ENCODE peak calls at places on chromosomes 7 and 10, in four cellular contexts. One of them, this sample, is unnamed.

GRCh38 chr10:44829426-44829825 is 81.7 kb upstream of the TMEM72 start:
- DNase-seq in NCI-H1436: no peak
- DNase-seq in lower lobe of right lung: no peak
- DNase-seq in AG08395: no peak
- DNase-seq in this sample: no peak

GRCh38 chr7:13742719-13743640 is 246.5 kb downstream of the ETV1 start:
- DNase-seq in lower lobe of right lung: peak
- DNase-seq in NCI-H1436: peak
- DNase-seq in AG08395: peak
- DNase-seq in this sample: no peak

GRCh38 chr10:92219516-92219915 is 71.4 kb downstream of the CPEB3 start:
- DNase-seq in lower lobe of right lung: no peak
- DNase-seq in AG08395: no peak
- DNase-seq in NCI-H1436: no peak
- DNase-seq in this sample: no peak

GRCh38 chr7:43362652-43363428 is 220.1 kb upstream of the STK17A start:
- DNase-seq in NCI-H1436: no peak
- DNase-seq in AG08395: peak
- DNase-seq in lower lobe of right lung: no peak
- DNase-seq in this sample: no peak

GRCh38 chr7:105244594-105244993 is 144.1 kb downstream of the SRPK2 start:
- DNase-seq in AG08395: no peak
- DNase-seq in NCI-H1436: no peak
- DNase-seq in lower lobe of right lung: peak
- DNase-seq in this sample: no peak

GRCh38 chr10:110493832-110494426 is 3.8 kb upstream of the DUSP5 start:
- DNase-seq in NCI-H1436: no peak
- DNase-seq in AG08395: no peak
- DNase-seq in lower lobe of right lung: no peak
- DNase-seq in this sample: no peak

GRCh38 chr7:6446977-6447588 is 671 bp downstream of the DAGLB start:
- DNase-seq in NCI-H1436: peak
- DNase-seq in AG08395: peak
- DNase-seq in lower lobe of right lung: peak
- DNase-seq in this sample: peak

GRCh38 chr7:28470344-28470743 is 58.0 kb downstream of the CREB5 start:
- DNase-seq in NCI-H1436: no peak
- DNase-seq in lower lobe of right lung: no peak
- DNase-seq in AG08395: no peak
- DNase-seq in this sample: no peak

GRCh38 chr10:3235996-3236510 is 63.5 kb upstream of the PITRM1 start:
- DNase-seq in lower lobe of right lung: no peak
- DNase-seq in AG08395: no peak
- DNase-seq in NCI-H1436: no peak
- DNase-seq in this sample: no peak

GRCh38 chr7:119964640-119965542 is 308.1 kb upstream of the KCND2 start:
- DNase-seq in lower lobe of right lung: no peak
- DNase-seq in AG08395: no peak
- DNase-seq in NCI-H1436: no peak
- DNase-seq in this sample: no peak

GRCh38 chr7:106778656-106779250 is 86.3 kb upstream of the PIK3CG start:
- DNase-seq in AG08395: no peak
- DNase-seq in NCI-H1436: no peak
- DNase-seq in lower lobe of right lung: no peak
- DNase-seq in this sample: no peak

GRCh38 chr10:113007343-113007771 is 57.3 kb downstream of the TCF7L2 start:
- DNase-seq in AG08395: no peak
- DNase-seq in lower lobe of right lung: no peak
- DNase-seq in NCI-H1436: no peak
- DNase-seq in this sample: no peak

GRCh38 chr7:124033093-124033806 is 383 bp upstream of the TMEM229A start:
- DNase-seq in AG08395: no peak
- DNase-seq in NCI-H1436: no peak
- DNase-seq in lower lobe of right lung: peak
- DNase-seq in this sample: peak

GRCh38 chr7:67823345-67823744 is 826.7 kb downstream of the TYW1 start:
- DNase-seq in NCI-H1436: no peak
- DNase-seq in AG08395: no peak
- DNase-seq in lower lobe of right lung: no peak
- DNase-seq in this sample: no peak

GRCh38 chr7:107345898-107346297 is 124.0 kb upstream of the GPR22 start:
- DNase-seq in lower lobe of right lung: no peak
- DNase-seq in NCI-H1436: no peak
- DNase-seq in AG08395: no peak
- DNase-seq in this sample: no peak

GRCh38 chr10:72335394-72336258 is 19.1 kb downstream of the DNAJB12 start:
- DNase-seq in NCI-H1436: no peak
- DNase-seq in AG08395: no peak
- DNase-seq in lower lobe of right lung: peak
- DNase-seq in this sample: peak

GRCh38 chr10:16923309-16923708 is 106.1 kb upstream of the RSU1 start:
- DNase-seq in AG08395: no peak
- DNase-seq in lower lobe of right lung: no peak
- DNase-seq in NCI-H1436: no peak
- DNase-seq in this sample: no peak

GRCh38 chr7:3754488-3755365 is 453.7 kb downstream of the SDK1 start:
- DNase-seq in NCI-H1436: peak
- DNase-seq in lower lobe of right lung: no peak
- DNase-seq in AG08395: no peak
- DNase-seq in this sample: no peak

GRCh38 chr7:151187409-151188251 is 580 bp upstream of the ASB10 start:
- DNase-seq in NCI-H1436: no peak
- DNase-seq in AG08395: no peak
- DNase-seq in lower lobe of right lung: no peak
- DNase-seq in this sample: peak

GRCh38 chr10:94324609-94325233 is 38.0 kb downstream of the NOC3L start:
- DNase-seq in lower lobe of right lung: no peak
- DNase-seq in AG08395: no peak
- DNase-seq in NCI-H1436: no peak
- DNase-seq in this sample: no peak

GRCh38 chr10:71007516-71007915 is 119.2 kb upstream of the PCBD1 start:
- DNase-seq in AG08395: no peak
- DNase-seq in NCI-H1436: no peak
- DNase-seq in lower lobe of right lung: no peak
- DNase-seq in this sample: no peak